ENCODE peak calls at places on chromosome 1, in ten cellular contexts. One of them, this sample, is unnamed.
A peak's percentile ranks its signal among the peaks of the same experiment; 100 is the strongest.

GRCh38 chr1:209569445-209570207 is 13.9 kb upstream of the CAMK1G start:
- DNase-seq in A673: peak; percentile 91
- DNase-seq in HFF-Myc: peak; percentile 37
- DNase-seq in foreskin fibroblast: peak; percentile 89
- DNase-seq in neural progenitor cell: peak; percentile 93
- DNase-seq in fibroblast of mammary gland: peak; percentile 76
- DNase-seq in dorsolateral prefrontal cortex: peak; percentile 79
- DNase-seq in cardiac muscle cell: peak; percentile 92
- DNase-seq in cardiac fibroblast: peak; percentile 86
- DNase-seq in hepatocyte: peak; percentile 93
- DNase-seq in this sample: no peak

GRCh38 chr1:219304227-219305226 is 130.8 kb downstream of the LYPLAL1 start:
- DNase-seq in A673: peak; percentile 24
- DNase-seq in HFF-Myc: no peak
- DNase-seq in foreskin fibroblast: peak; percentile 81
- DNase-seq in neural progenitor cell: no peak
- DNase-seq in fibroblast of mammary gland: peak; percentile 50
- DNase-seq in dorsolateral prefrontal cortex: no peak
- DNase-seq in cardiac muscle cell: no peak
- DNase-seq in cardiac fibroblast: peak; percentile 91
- DNase-seq in hepatocyte: no peak
- DNase-seq in this sample: no peak

GRCh38 chr1:26287033-26287711 is 7.3 kb downstream of the SH3BGRL3 start:
- DNase-seq in A673: no peak
- DNase-seq in HFF-Myc: no peak
- DNase-seq in foreskin fibroblast: peak; percentile 58
- DNase-seq in neural progenitor cell: no peak
- DNase-seq in fibroblast of mammary gland: peak; percentile 30
- DNase-seq in dorsolateral prefrontal cortex: no peak
- DNase-seq in cardiac muscle cell: no peak
- DNase-seq in cardiac fibroblast: peak; percentile 43
- DNase-seq in hepatocyte: no peak
- DNase-seq in this sample: peak; percentile 72

GRCh38 chr1:62092126-62092525 is 102.5 kb upstream of the L1TD1 start:
- DNase-seq in A673: no peak
- DNase-seq in HFF-Myc: no peak
- DNase-seq in foreskin fibroblast: no peak
- DNase-seq in neural progenitor cell: no peak
- DNase-seq in fibroblast of mammary gland: no peak
- DNase-seq in dorsolateral prefrontal cortex: no peak
- DNase-seq in cardiac muscle cell: no peak
- DNase-seq in cardiac fibroblast: no peak
- DNase-seq in hepatocyte: no peak
- DNase-seq in this sample: no peak

GRCh38 chr1:74570797-74571492 is 58.5 kb upstream of the LRRC53 start:
- DNase-seq in A673: no peak
- DNase-seq in HFF-Myc: no peak
- DNase-seq in foreskin fibroblast: no peak
- DNase-seq in neural progenitor cell: peak; percentile 33
- DNase-seq in fibroblast of mammary gland: no peak
- DNase-seq in dorsolateral prefrontal cortex: peak; percentile 50
- DNase-seq in cardiac muscle cell: no peak
- DNase-seq in cardiac fibroblast: no peak
- DNase-seq in hepatocyte: no peak
- DNase-seq in this sample: no peak

GRCh38 chr1:43358121-43358745 is 548 bp upstream of the CDC20 start:
- DNase-seq in A673: peak; percentile 67
- DNase-seq in HFF-Myc: peak; percentile 42
- DNase-seq in foreskin fibroblast: peak; percentile 75
- DNase-seq in neural progenitor cell: peak; percentile 75
- DNase-seq in fibroblast of mammary gland: peak; percentile 59
- DNase-seq in dorsolateral prefrontal cortex: no peak
- DNase-seq in cardiac muscle cell: peak; percentile 66
- DNase-seq in cardiac fibroblast: no peak
- DNase-seq in hepatocyte: peak; percentile 57
- DNase-seq in this sample: no peak

GRCh38 chr1:207811920-207812720 is 60.3 kb downstream of the CD46 start:
- DNase-seq in A673: peak; percentile 10
- DNase-seq in HFF-Myc: no peak
- DNase-seq in foreskin fibroblast: peak; percentile 71
- DNase-seq in neural progenitor cell: peak; percentile 32
- DNase-seq in fibroblast of mammary gland: peak; percentile 57
- DNase-seq in dorsolateral prefrontal cortex: peak; percentile 83
- DNase-seq in cardiac muscle cell: no peak
- DNase-seq in cardiac fibroblast: peak; percentile 51
- DNase-seq in hepatocyte: peak; percentile 51
- DNase-seq in this sample: peak; percentile 90

GRCh38 chr1:54016343-54017282 is 1.4 kb downstream of the LDLRAD1 start:
- DNase-seq in A673: no peak
- DNase-seq in HFF-Myc: peak; percentile 24
- DNase-seq in foreskin fibroblast: peak; percentile 67
- DNase-seq in neural progenitor cell: no peak
- DNase-seq in fibroblast of mammary gland: peak; percentile 52
- DNase-seq in dorsolateral prefrontal cortex: no peak
- DNase-seq in cardiac muscle cell: no peak
- DNase-seq in cardiac fibroblast: peak; percentile 56
- DNase-seq in hepatocyte: peak; percentile 81
- DNase-seq in this sample: peak; percentile 29

GRCh38 chr1:183285746-183286145 is 99.7 kb downstream of the LAMC2 start:
- DNase-seq in A673: no peak
- DNase-seq in HFF-Myc: no peak
- DNase-seq in foreskin fibroblast: peak; percentile 38
- DNase-seq in neural progenitor cell: no peak
- DNase-seq in fibroblast of mammary gland: peak; percentile 58
- DNase-seq in dorsolateral prefrontal cortex: no peak
- DNase-seq in cardiac muscle cell: no peak
- DNase-seq in cardiac fibroblast: peak; percentile 51
- DNase-seq in hepatocyte: no peak
- DNase-seq in this sample: no peak

GRCh38 chr1:23544444-23545389 is 13.7 kb upstream of the E2F2 start:
- DNase-seq in A673: peak; percentile 88
- DNase-seq in HFF-Myc: no peak
- DNase-seq in foreskin fibroblast: peak; percentile 88
- DNase-seq in neural progenitor cell: peak; percentile 92
- DNase-seq in fibroblast of mammary gland: peak; percentile 84
- DNase-seq in dorsolateral prefrontal cortex: no peak
- DNase-seq in cardiac muscle cell: peak; percentile 88
- DNase-seq in cardiac fibroblast: peak; percentile 91
- DNase-seq in hepatocyte: peak; percentile 90
- DNase-seq in this sample: peak; percentile 80

GRCh38 chr1:29332204-29332603 is 95.9 kb downstream of the PTPRU start:
- DNase-seq in A673: peak; percentile 75
- DNase-seq in HFF-Myc: peak; percentile 31
- DNase-seq in foreskin fibroblast: peak; percentile 46
- DNase-seq in neural progenitor cell: peak; percentile 74
- DNase-seq in fibroblast of mammary gland: peak; percentile 47
- DNase-seq in dorsolateral prefrontal cortex: no peak
- DNase-seq in cardiac muscle cell: peak; percentile 63
- DNase-seq in cardiac fibroblast: peak; percentile 36
- DNase-seq in hepatocyte: peak; percentile 66
- DNase-seq in this sample: no peak

GRCh38 chr1:225724251-225724650 is 53.4 kb upstream of the SRP9 start:
- DNase-seq in A673: no peak
- DNase-seq in HFF-Myc: no peak
- DNase-seq in foreskin fibroblast: no peak
- DNase-seq in neural progenitor cell: no peak
- DNase-seq in fibroblast of mammary gland: no peak
- DNase-seq in dorsolateral prefrontal cortex: no peak
- DNase-seq in cardiac muscle cell: no peak
- DNase-seq in cardiac fibroblast: no peak
- DNase-seq in hepatocyte: no peak
- DNase-seq in this sample: no peak

GRCh38 chr1:182337736-182338571 is 53.6 kb downstream of the GLUL start:
- DNase-seq in A673: no peak
- DNase-seq in HFF-Myc: no peak
- DNase-seq in foreskin fibroblast: peak; percentile 56
- DNase-seq in neural progenitor cell: no peak
- DNase-seq in fibroblast of mammary gland: peak; percentile 27
- DNase-seq in dorsolateral prefrontal cortex: no peak
- DNase-seq in cardiac muscle cell: no peak
- DNase-seq in cardiac fibroblast: no peak
- DNase-seq in hepatocyte: no peak
- DNase-seq in this sample: no peak

GRCh38 chr1:10835423-10836421 is 39.3 kb upstream of the CASZ1 start:
- DNase-seq in A673: peak; percentile 85
- DNase-seq in HFF-Myc: peak; percentile 9
- DNase-seq in foreskin fibroblast: peak; percentile 37
- DNase-seq in neural progenitor cell: peak; percentile 98
- DNase-seq in fibroblast of mammary gland: peak; percentile 14
- DNase-seq in dorsolateral prefrontal cortex: no peak
- DNase-seq in cardiac muscle cell: peak; percentile 93
- DNase-seq in cardiac fibroblast: peak; percentile 5
- DNase-seq in hepatocyte: peak; percentile 85
- DNase-seq in this sample: no peak

DNA sequence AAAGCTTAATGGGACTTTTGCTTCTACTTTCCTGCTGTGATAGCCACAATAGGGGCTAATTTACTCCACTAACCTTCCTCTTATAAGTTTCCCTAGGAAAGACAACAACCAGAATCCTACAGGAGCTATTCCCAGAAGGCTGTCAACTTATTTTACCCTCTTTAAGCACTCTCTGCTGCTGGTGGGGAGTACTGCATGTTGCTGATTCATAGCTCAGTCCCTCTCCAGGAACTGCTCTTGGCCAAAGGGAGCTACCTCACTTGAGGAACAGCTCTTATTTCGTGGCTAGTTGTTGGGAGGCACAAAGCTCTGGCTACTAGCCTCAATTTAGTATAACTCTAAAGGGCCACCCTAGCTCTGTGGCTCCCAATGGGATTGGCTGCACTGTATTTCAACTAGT is 37.2 kb downstream of the ADSS2 start:
- DNase-seq in A673: no peak
- DNase-seq in HFF-Myc: peak; percentile 25
- DNase-seq in foreskin fibroblast: peak; percentile 74
- DNase-seq in neural progenitor cell: peak; percentile 29
- DNase-seq in fibroblast of mammary gland: peak; percentile 85
- DNase-seq in dorsolateral prefrontal cortex: no peak
- DNase-seq in cardiac muscle cell: no peak
- DNase-seq in cardiac fibroblast: peak; percentile 77
- DNase-seq in hepatocyte: no peak
- DNase-seq in this sample: no peak
- TF ChIP-seq CTCF in A673: no peak
- TF ChIP-seq CTCF in HFF-Myc: peak; percentile 14
- TF ChIP-seq CTCF in foreskin fibroblast: peak; percentile 26
- TF ChIP-seq CTCF in neural progenitor cell: peak; percentile 26
- TF ChIP-seq CTCF in fibroblast of mammary gland: peak; percentile 62
- TF ChIP-seq CTCF in dorsolateral prefrontal cortex: no peak
- TF ChIP-seq CTCF in cardiac muscle cell: peak; percentile 56
- TF ChIP-seq CTCF in cardiac fibroblast: peak; percentile 66
- TF ChIP-seq CTCF in hepatocyte: no peak
- TF ChIP-seq CTCF in this sample: no peak

DNA sequence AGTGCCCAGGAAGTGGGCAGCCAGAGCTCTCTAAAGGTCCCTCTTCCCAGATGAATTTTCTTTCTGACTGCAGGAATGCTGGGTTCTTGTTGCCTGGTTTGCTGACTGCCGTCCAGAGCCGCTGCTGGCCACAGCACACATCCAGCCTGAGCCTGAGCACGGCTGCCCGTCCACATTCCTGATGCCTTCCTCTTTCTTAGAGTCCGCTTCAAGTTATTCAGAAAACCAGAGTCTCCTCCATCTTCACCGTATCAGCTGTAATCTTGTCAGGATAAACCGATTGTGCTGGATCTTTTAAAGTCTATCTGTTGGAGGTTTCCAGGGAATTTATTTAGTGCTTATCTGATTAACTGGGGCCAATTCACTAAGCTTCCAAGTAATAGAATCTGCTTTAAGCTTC is 84.8 kb upstream of the BCAR3 start:
- DNase-seq in A673: no peak
- DNase-seq in HFF-Myc: no peak
- DNase-seq in foreskin fibroblast: no peak
- DNase-seq in neural progenitor cell: peak; percentile 67
- DNase-seq in fibroblast of mammary gland: no peak
- DNase-seq in dorsolateral prefrontal cortex: no peak
- DNase-seq in cardiac muscle cell: no peak
- DNase-seq in cardiac fibroblast: no peak
- DNase-seq in hepatocyte: peak; percentile 36
- DNase-seq in this sample: no peak
- H3K4me3 ChIP-seq in A673: no peak overlapping the region
- H3K4me3 ChIP-seq in HFF-Myc: no peak overlapping the region
- H3K4me3 ChIP-seq in foreskin fibroblast: no peak overlapping the region
- H3K4me3 ChIP-seq in neural progenitor cell: no peak overlapping the region
- H3K4me3 ChIP-seq in fibroblast of mammary gland: no peak overlapping the region
- H3K4me3 ChIP-seq in dorsolateral prefrontal cortex: no peak overlapping the region
- H3K4me3 ChIP-seq in cardiac muscle cell: no peak overlapping the region
- H3K4me3 ChIP-seq in cardiac fibroblast: no peak overlapping the region
- H3K4me3 ChIP-seq in hepatocyte: no peak overlapping the region
- H3K4me3 ChIP-seq in this sample: no peak overlapping the region

GRCh38 chr1:36869054-36869453 is 165.3 kb downstream of the GRIK3 start:
- DNase-seq in A673: no peak
- DNase-seq in HFF-Myc: no peak
- DNase-seq in foreskin fibroblast: no peak
- DNase-seq in neural progenitor cell: no peak
- DNase-seq in fibroblast of mammary gland: no peak
- DNase-seq in dorsolateral prefrontal cortex: no peak
- DNase-seq in cardiac muscle cell: no peak
- DNase-seq in cardiac fibroblast: no peak
- DNase-seq in hepatocyte: no peak
- DNase-seq in this sample: peak; percentile 12
- TF ChIP-seq CTCF in A673: no peak
- TF ChIP-seq CTCF in HFF-Myc: no peak
- TF ChIP-seq CTCF in foreskin fibroblast: no peak
- TF ChIP-seq CTCF in neural progenitor cell: no peak
- TF ChIP-seq CTCF in fibroblast of mammary gland: no peak
- TF ChIP-seq CTCF in dorsolateral prefrontal cortex: no peak
- TF ChIP-seq CTCF in cardiac muscle cell: no peak
- TF ChIP-seq CTCF in cardiac fibroblast: no peak
- TF ChIP-seq CTCF in hepatocyte: no peak
- TF ChIP-seq CTCF in this sample: no peak

DNA sequence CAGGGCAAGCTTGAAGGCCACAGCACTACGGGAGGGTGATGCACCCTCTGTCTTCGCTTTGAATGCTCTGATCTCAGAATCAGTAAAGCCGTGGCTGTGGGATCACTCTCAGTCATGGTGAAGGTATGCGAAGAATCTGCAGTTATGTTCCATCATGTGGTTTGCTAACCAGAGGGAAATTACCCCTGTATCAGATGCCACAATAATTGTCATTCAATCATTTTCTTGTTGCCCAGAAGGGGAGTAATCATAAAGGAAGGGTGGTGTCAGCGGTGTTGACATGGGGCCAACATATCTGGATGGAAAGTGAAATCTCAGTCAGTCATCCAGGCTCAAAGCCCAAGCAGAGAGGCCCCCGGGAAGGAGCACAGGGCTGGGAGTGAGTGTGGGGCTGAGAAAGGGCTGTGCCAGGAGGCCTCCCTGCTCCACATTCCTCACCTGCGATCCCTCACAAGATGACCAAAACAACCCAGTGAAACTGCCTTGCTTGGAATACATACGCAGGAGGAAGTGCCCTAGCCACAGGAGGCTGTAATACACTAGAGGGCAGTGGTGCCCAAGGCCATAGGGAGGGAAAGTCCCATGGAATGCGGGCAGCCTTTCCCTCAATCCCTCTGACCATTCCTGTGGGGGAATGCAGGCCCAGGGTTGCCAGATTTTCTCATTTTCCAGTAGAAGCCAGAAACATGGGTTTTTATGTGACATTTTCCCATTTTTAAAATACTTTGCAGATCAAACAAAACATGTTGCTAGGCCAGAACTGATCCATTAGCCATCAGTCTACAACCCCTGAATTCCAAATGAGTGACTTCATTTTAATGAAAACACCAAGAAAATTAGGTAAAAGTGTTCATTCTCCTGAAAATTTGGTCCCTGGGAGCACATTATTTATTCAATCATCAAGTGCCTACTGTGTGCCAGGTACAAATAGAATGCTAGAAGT is 95.7 kb upstream of the VANGL1 start:
- DNase-seq in A673: peak; percentile 80
- DNase-seq in HFF-Myc: peak; percentile 82
- DNase-seq in foreskin fibroblast: peak; percentile 92
- DNase-seq in neural progenitor cell: peak; percentile 65
- DNase-seq in fibroblast of mammary gland: peak; percentile 91
- DNase-seq in dorsolateral prefrontal cortex: no peak
- DNase-seq in cardiac muscle cell: peak; percentile 73
- DNase-seq in cardiac fibroblast: peak; percentile 94
- DNase-seq in hepatocyte: peak; percentile 86
- DNase-seq in this sample: no peak
- H3K4me3 ChIP-seq in A673: no peak overlapping the region
- H3K4me3 ChIP-seq in HFF-Myc: no peak overlapping the region
- H3K4me3 ChIP-seq in foreskin fibroblast: no peak overlapping the region
- H3K4me3 ChIP-seq in neural progenitor cell: no peak overlapping the region
- H3K4me3 ChIP-seq in fibroblast of mammary gland: no peak overlapping the region
- H3K4me3 ChIP-seq in dorsolateral prefrontal cortex: no peak overlapping the region
- H3K4me3 ChIP-seq in cardiac muscle cell: no peak overlapping the region
- H3K4me3 ChIP-seq in cardiac fibroblast: no peak overlapping the region
- H3K4me3 ChIP-seq in hepatocyte: no peak overlapping the region
- H3K4me3 ChIP-seq in this sample: no peak overlapping the region